ENCODE peak calls at places on chromosomes 13 and 19, in seven cellular contexts. W is A673, T is CD14-positive monocyte, D is fibroblast of pulmonary artery, K is ovary, I is astrocyte, B is cardiac muscle cell. X is an unnamed sample.

GRCh38 chr13:53124568-53125094 is 96.0 kb downstream of the OLFM4 start:
- DNase-seq in T (no peak), I (no peak), B (no peak), W (no peak), K (no peak), D (no peak), X (no peak)

GRCh38 chr13:97502192-97502591 is 68.2 kb downstream of the RAP2A start:
- DNase-seq in W (no peak), T (no peak), D (peak), K (no peak), I (no peak), B (peak), X (no peak)

GRCh38 chr13:49690133-49690989 is 925 bp downstream of the EBPL start:
- DNase-seq in K (no peak), I (peak), T (no peak), B (peak), W (peak), D (peak), X (no peak)

GRCh38 chr13:28792992-28793391 is 27.1 kb upstream of the MTUS2 start:
- DNase-seq in D (peak), T (no peak), W (no peak), B (peak), I (peak), K (no peak), X (no peak)

GRCh38 chr19:23539499-23539898 is 144.2 kb upstream of the ZNF91 start:
- DNase-seq in T (no peak), D (no peak), K (no peak), I (no peak), B (no peak), W (no peak), X (no peak)

GRCh38 chr19:36081385-36081784 is 26.7 kb downstream of the WDR62 start:
- DNase-seq in T (no peak), K (no peak), B (no peak), I (no peak), D (no peak), W (no peak), X (no peak)

GRCh38 chr13:40518481-40518882 is 148.0 kb downstream of the FOXO1 start:
- DNase-seq in T (no peak), B (no peak), W (no peak), I (peak), K (no peak), D (no peak), X (no peak)

GRCh38 chr13:25981060-25981459 is 70.8 kb downstream of the SHISA2 start:
- DNase-seq in D (no peak), I (no peak), K (no peak), W (no peak), B (no peak), T (no peak), X (no peak)

GRCh38 chr19:30419581-30420180 is 47.5 kb downstream of the ZNF536 start:
- DNase-seq in B (no peak), D (no peak), K (no peak), I (no peak), W (no peak), T (no peak), X (no peak)

GRCh38 chr13:20559659-20560356 is 7.1 kb upstream of the IFT88 start:
- DNase-seq in B (no peak), I (no peak), K (no peak), W (no peak), T (no peak), D (no peak), X (no peak)

GRCh38 chr19:56096665-56097064 is 24.4 kb downstream of the ZNF787 start:
- DNase-seq in K (no peak), B (no peak), D (no peak), W (no peak), I (no peak), T (no peak), X (no peak)

GRCh38 chr13:73601708-73602107 is 532.5 kb downstream of the KLF12 start:
- DNase-seq in D (no peak), T (no peak), B (no peak), K (no peak), W (no peak), I (no peak), X (no peak)

GRCh38 chr19:39996218-39996810 is 546 bp upstream of the ZNF546 start:
- DNase-seq in T (no peak), B (peak), D (peak), W (peak), K (no peak), I (peak), X (peak)

GRCh38 chr13:91031508-91031907 is 316.0 kb upstream of the MIR17HG start:
- DNase-seq in I (no peak), D (no peak), B (no peak), W (peak), T (no peak), K (no peak), X (no peak)

GRCh38 chr19:52946322-52947310 is 16.1 kb downstream of the ZNF816 start:
- DNase-seq in I (no peak), K (peak), T (no peak), W (no peak), D (no peak), B (peak), X (no peak)

GRCh38 chr13:43558312-43558711 is 228.5 kb downstream of the ENOX1 start:
- DNase-seq in T (no peak), I (no peak), D (peak), B (no peak), W (no peak), K (no peak), X (no peak)

GRCh38 chr19:17109962-17110598 is 34.5 kb downstream of the MYO9B start:
- DNase-seq in B (no peak), T (peak), K (no peak), I (no peak), W (no peak), D (no peak), X (no peak)

GRCh38 chr13:95121516-95121915 is 179.7 kb downstream of the ABCC4 start:
- DNase-seq in W (no peak), K (no peak), D (no peak), T (no peak), B (no peak), I (no peak), X (no peak)

GRCh38 chr19:29715695-29716581 is 877 bp upstream of the C19orf12 start:
- DNase-seq in W (no peak), D (peak), K (no peak), I (no peak), B (peak), T (no peak), X (peak)

GRCh38 chr19:6725513-6726231 is 5.2 kb upstream of the C3 start:
- DNase-seq in B (no peak), W (no peak), K (no peak), D (no peak), T (no peak), I (no peak), X (no peak)

GRCh38 chr19:11236324-11237301 is 2.8 kb upstream of the ANGPTL8 start:
- DNase-seq in T (no peak), B (no peak), D (no peak), I (no peak), W (no peak), K (no peak), X (no peak)

GRCh38 chr19:11234486-11235075 is 4.8 kb upstream of the ANGPTL8 start:
- DNase-seq in K (no peak), T (no peak), B (no peak), I (no peak), D (no peak), W (no peak), X (no peak)

GRCh38 chr19:11230621-11231386 is 8.6 kb upstream of the ANGPTL8 start:
- DNase-seq in I (no peak), D (no peak), W (no peak), K (no peak), T (no peak), B (no peak), X (no peak)

GRCh38 chr19:11232555-11232954 is 6.9 kb upstream of the ANGPTL8 start:
- DNase-seq in D (no peak), T (no peak), W (no peak), K (no peak), B (no peak), I (no peak), X (no peak)

GRCh38 chr19:11233073-11233472 is 6.3 kb upstream of the ANGPTL8 start:
- DNase-seq in W (no peak), B (no peak), T (no peak), I (no peak), K (no peak), D (no peak), X (no peak)
- TF ChIP-seq CTCF in W (no peak), B (no peak), T (no peak), I (no peak), K (no peak), D (no peak), X (no peak)

GRCh38 chr13:51923983-51924539 is 62.3 kb downstream of the CCDC70 start:
- DNase-seq in D (no peak), K (no peak), B (no peak), T (no peak), I (no peak), W (no peak), X (no peak)
- TF ChIP-seq CTCF in D (peak), K (no peak), B (peak), T (no peak), I (peak), W (peak), X (peak)

GRCh38 chr19:9498183-9498902 is at the start of gene ZNF560:
- DNase-seq in T (no peak), B (peak), D (peak), W (peak), K (no peak), I (peak), X (no peak)
- TF ChIP-seq CTCF in T (no peak), B (peak), D (peak), W (peak), K (no peak), I (no peak), X (no peak)

DNA sequence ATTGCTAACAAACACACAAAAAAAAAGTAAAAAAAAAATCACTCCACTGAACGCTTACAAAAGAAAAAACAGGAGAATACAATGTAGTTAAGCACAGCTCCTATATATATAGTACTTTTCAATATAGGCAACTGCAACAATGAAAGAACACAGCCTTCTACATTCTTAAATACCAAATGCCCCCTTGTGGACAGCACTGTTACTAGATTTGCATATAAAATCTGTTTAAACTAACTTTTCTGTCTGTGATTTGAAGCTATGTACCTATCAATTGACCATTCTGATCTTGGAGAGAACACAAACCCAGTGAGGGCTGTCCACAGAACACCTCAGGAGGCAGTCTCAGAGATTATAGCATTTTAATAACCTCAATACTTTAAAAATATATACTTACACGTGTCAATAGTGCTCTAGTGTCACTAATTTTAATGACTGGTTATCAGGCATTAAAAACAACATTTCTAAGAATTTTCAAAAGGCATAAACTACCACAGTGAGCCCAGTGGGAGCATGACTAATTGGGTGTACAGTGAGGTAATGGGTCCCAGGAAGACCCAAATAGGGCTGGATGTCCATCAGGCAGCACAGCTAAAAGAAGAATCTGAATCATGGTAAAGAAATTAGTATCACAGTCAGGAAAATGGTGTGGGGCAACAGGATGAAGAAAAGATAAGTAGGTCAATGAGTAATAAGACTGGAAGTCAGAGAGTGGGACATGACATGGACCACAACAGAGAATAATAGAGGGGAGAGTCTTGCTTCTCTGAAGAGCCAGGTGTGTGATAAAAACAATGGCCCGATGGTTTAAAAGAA is 22.2 kb downstream of the CCDC169 start:
- DNase-seq in D (peak), I (peak), B (peak), K (no peak), W (peak), T (no peak), X (peak)
- TF ChIP-seq CTCF in D (peak), I (peak), B (peak), K (no peak), W (peak), T (peak), X (peak)

GRCh38 chr13:59172076-59172475 is 991.7 kb downstream of the DIAPH3 start:
- DNase-seq in W (no peak), T (no peak), B (no peak), D (no peak), K (no peak), I (no peak), X (no peak)

GRCh38 chr13:59182241-59182640 is 981.5 kb downstream of the DIAPH3 start:
- DNase-seq in I (no peak), K (no peak), W (no peak), D (no peak), B (no peak), T (no peak), X (no peak)

GRCh38 chr13:59178344-59178743 is 985.4 kb downstream of the DIAPH3 start:
- DNase-seq in W (peak), D (peak), I (no peak), T (no peak), K (no peak), B (peak), X (no peak)

GRCh38 chr13:59176775-59177174 is 987.0 kb downstream of the DIAPH3 start:
- DNase-seq in W (peak), D (peak), I (no peak), T (no peak), B (no peak), K (no peak), X (no peak)
- TF ChIP-seq CTCF in W (peak), D (peak), I (no peak), T (no peak), B (no peak), K (no peak), X (peak)

GRCh38 chr13:112153364-112153763 is 86.4 kb downstream of the SOX1 start:
- DNase-seq in K (no peak), I (no peak), B (no peak), D (no peak), W (no peak), T (no peak), X (no peak)

GRCh38 chr13:112152846-112153245 is 85.9 kb downstream of the SOX1 start:
- DNase-seq in T (no peak), B (no peak), I (no peak), K (no peak), W (no peak), D (no peak), X (no peak)

GRCh38 chr13:112150352-112150751 is 83.4 kb downstream of the SOX1 start:
- DNase-seq in D (no peak), W (no peak), I (no peak), K (no peak), T (no peak), B (no peak), X (no peak)

GRCh38 chr13:112153846-112154245 is 86.9 kb downstream of the SOX1 start:
- DNase-seq in B (no peak), I (no peak), W (no peak), D (no peak), T (no peak), K (no peak), X (no peak)

GRCh38 chr13:112154301-112155060 is 87.5 kb downstream of the SOX1 start:
- DNase-seq in D (no peak), K (no peak), T (no peak), W (no peak), B (no peak), I (no peak), X (no peak)
- TF ChIP-seq CTCF in D (no peak), K (no peak), T (no peak), W (no peak), B (no peak), I (no peak), X (no peak)

GRCh38 chr13:112773601-112774447 is 84.0 kb downstream of the ATP11A start:
- DNase-seq in D (no peak), W (no peak), T (peak), K (peak), I (no peak), B (no peak), X (no peak)

GRCh38 chr13:112775791-112776279 is 86.0 kb downstream of the ATP11A start:
- DNase-seq in D (no peak), T (peak), K (no peak), W (no peak), B (no peak), I (no peak), X (no peak)

GRCh38 chr13:112772929-112773328 is 83.1 kb downstream of the ATP11A start:
- DNase-seq in D (no peak), I (no peak), T (peak), K (no peak), B (no peak), W (no peak), X (no peak)

GRCh38 chr13:112774829-112775565 is 85.2 kb downstream of the ATP11A start:
- DNase-seq in B (no peak), D (no peak), I (no peak), T (no peak), W (no peak), K (peak), X (no peak)

GRCh38 chr13:112774448-112774792 is 84.6 kb downstream of the ATP11A start:
- DNase-seq in B (no peak), K (no peak), T (no peak), W (no peak), I (no peak), D (no peak), X (no peak)
- TF ChIP-seq CTCF in B (no peak), K (no peak), T (no peak), W (no peak), I (no peak), D (no peak), X (no peak)

GRCh38 chr19:8399681-8400188 is 9.6 kb downstream of the RAB11B start:
- DNase-seq in T (no peak), I (no peak), W (no peak), B (no peak), D (no peak), K (no peak), X (no peak)
- TF ChIP-seq CTCF in T (no peak), I (no peak), W (no peak), B (no peak), D (no peak), K (no peak), X (no peak)